ENCODE peak calls at places on chromosomes 2 and 18, in four cellular contexts. N is heart right ventricle, G is right cardiac atrium, V is thoracic aorta. X is an unnamed sample.

GRCh38 chr2:47040662-47041061 is 114.4 kb downstream of the STPG4 start:
- DNase-seq in N (no peak), G (no peak), V (no peak), X (no peak)

GRCh38 chr2:190978389-190979053 is 35.5 kb downstream of the STAT1 start:
- DNase-seq in N (no peak), G (no peak), V (no peak), X (no peak)

GRCh38 chr18:1227025-1227424 is 322.4 kb downstream of the ADCYAP1 start:
- DNase-seq in N (no peak), G (no peak), V (no peak), X (no peak)

GRCh38 chr2:56130463-56131070 is 53.2 kb upstream of the CCDC85A start:
- DNase-seq in N (no peak), G (no peak), V (no peak), X (no peak)

GRCh38 chr2:83081835-83082522 is 1377.1 kb downstream of the SUCLG1 start:
- DNase-seq in N (no peak), G (no peak), V (no peak), X (no peak)

GRCh38 chr2:67840460-67841068 is 222.2 kb downstream of the C1D start:
- DNase-seq in N (peak; percentile 66), G (peak; percentile 61), V (no peak), X (no peak)

GRCh38 chr2:36403675-36404230 is 48.2 kb downstream of the CRIM1 start:
- DNase-seq in N (no peak), G (no peak), V (no peak), X (no peak)

GRCh38 chr2:120210234-120210781 is 12.9 kb downstream of the TMEM185B start:
- DNase-seq in N (no peak), G (no peak), V (no peak), X (peak; percentile 46)

GRCh38 chr18:30860741-30861140 is 181.8 kb downstream of the DSC3 start:
- DNase-seq in N (no peak), G (no peak), V (no peak), X (no peak)

GRCh38 chr2:216918088-216918680 is 58.3 kb upstream of the TNP1 start:
- DNase-seq in N (no peak), G (peak; percentile 27), V (no peak), X (no peak)

GRCh38 chr18:58208207-58208944 is 164.3 kb downstream of the NEDD4L start:
- DNase-seq in N (no peak), G (no peak), V (no peak), X (no peak)

GRCh38 chr18:61782545-61782944 is 110.3 kb downstream of the RNF152 start:
- DNase-seq in N (no peak), G (no peak), V (no peak), X (no peak)
- H3K27ac ChIP-seq in N (no peak overlapping the region), G (no peak overlapping the region), V (no peak overlapping the region), X (no peak overlapping the region)

GRCh38 chr2:209805351-209805750 is 33.7 kb downstream of the UNC80 start:
- DNase-seq in N (no peak), G (no peak), V (no peak), X (no peak)
- H3K27ac ChIP-seq in N (no peak overlapping the region), G (no peak overlapping the region), V (no peak overlapping the region), X (no peak overlapping the region)

GRCh38 chr2:45643543-45644542 is 7.6 kb upstream of the PRKCE start:
- DNase-seq in N (peak; percentile 79), G (peak; percentile 69), V (no peak), X (peak; percentile 57)
- H3K27ac ChIP-seq in N (no peak overlapping the region), G (no peak overlapping the region), V (no peak overlapping the region), X (no peak overlapping the region)

DNA sequence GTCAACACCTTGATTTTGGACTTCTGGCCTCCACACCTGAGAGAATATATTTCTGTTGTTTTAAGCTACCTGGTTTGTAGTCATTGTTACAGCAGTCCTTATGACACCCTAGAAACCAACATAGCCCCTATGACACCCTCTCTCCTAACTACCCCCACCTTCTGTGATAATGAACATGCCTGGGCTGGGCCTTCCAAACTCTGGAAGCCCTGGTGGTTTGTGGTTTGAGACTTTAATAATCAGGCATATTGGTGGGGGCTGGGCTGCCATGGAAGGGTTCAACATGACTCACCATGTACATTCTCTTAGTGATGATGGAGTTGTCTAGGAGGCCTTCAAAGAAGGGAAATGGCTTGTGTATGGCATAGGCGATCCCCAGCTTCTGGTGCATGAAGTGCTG is 3.3 kb downstream of the SP110 start:
- DNase-seq in N (no peak), G (no peak), V (no peak), X (no peak)
- H3K27ac ChIP-seq in N (no peak overlapping the region), G (no peak overlapping the region), V (no peak overlapping the region), X (no peak overlapping the region)

GRCh38 chr18:44733754-44734465 is 53.2 kb downstream of the SETBP1 start:
- DNase-seq in N (no peak), G (no peak), V (no peak), X (no peak)
- H3K27ac ChIP-seq in N (no peak overlapping the region), G (no peak overlapping the region), V (no peak overlapping the region), X (no peak overlapping the region)

GRCh38 chr2:79085382-79085781 is 2.4 kb downstream of the REG1B start:
- DNase-seq in N (no peak), G (no peak), V (no peak), X (no peak)

GRCh38 chr2:79087785-79088364 is at the start of gene REG1B:
- DNase-seq in N (no peak), G (no peak), V (no peak), X (no peak)

GRCh38 chr2:79084495-79085135 is 3.2 kb downstream of the REG1B start:
- DNase-seq in N (no peak), G (no peak), V (no peak), X (no peak)

GRCh38 chr2:79083846-79084376 is 3.9 kb downstream of the REG1B start:
- DNase-seq in N (no peak), G (no peak), V (no peak), X (no peak)

DNA sequence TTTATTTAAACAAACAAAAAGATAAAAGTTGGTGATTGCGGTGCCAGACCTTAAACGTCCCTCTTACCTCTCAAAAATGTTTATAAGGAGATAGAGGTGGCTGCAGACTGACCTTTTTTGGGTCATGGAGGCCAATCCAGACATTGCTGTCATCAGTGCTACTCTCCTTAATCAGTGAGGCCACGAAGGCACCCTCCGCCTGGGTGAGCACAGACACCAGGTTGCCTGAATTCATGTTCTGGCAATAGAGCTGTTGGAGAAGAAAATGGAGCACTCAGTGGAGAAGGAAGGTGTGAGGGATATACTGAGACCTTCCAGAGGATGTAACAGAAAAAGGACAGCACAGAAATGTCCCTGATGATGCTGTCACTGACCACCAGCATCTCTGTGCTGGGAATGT is 1.5 kb downstream of the REG1B start:
- DNase-seq in N (no peak), G (no peak), V (no peak), X (no peak)
- H3K27ac ChIP-seq in N (no peak overlapping the region), G (no peak overlapping the region), V (no peak overlapping the region), X (no peak overlapping the region)

DNA sequence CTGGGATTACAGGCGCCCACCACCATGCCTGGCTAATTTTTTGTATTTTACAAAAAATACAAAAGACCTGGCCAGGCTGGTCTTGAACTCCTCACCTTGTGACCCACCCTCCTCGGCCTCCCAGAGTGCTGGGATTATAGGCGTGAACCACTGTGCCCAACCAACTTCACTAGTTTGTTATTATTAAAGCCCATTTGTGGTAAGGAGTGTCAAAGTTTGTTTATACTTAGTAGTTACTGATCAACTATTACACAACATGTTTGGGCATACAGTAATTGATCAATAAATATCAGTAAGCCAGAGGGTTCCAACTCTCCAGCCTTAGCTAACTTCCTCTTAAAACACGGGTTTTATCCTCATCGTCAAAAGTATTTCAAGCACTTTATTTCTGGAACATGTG is 67.5 kb upstream of the ZNG1B start:
- DNase-seq in N (no peak), G (no peak), V (no peak), X (no peak)
- H3K27ac ChIP-seq in N (no peak overlapping the region), G (no peak overlapping the region), V (no peak overlapping the region), X (no peak overlapping the region)

GRCh38 chr2:74884118-74884517 is 50.2 kb downstream of the HK2 start:
- DNase-seq in N (no peak), G (no peak), V (no peak), X (no peak)
- H3K27ac ChIP-seq in N (no peak overlapping the region), G (no peak overlapping the region), V (no peak overlapping the region), X (no peak overlapping the region)

DNA sequence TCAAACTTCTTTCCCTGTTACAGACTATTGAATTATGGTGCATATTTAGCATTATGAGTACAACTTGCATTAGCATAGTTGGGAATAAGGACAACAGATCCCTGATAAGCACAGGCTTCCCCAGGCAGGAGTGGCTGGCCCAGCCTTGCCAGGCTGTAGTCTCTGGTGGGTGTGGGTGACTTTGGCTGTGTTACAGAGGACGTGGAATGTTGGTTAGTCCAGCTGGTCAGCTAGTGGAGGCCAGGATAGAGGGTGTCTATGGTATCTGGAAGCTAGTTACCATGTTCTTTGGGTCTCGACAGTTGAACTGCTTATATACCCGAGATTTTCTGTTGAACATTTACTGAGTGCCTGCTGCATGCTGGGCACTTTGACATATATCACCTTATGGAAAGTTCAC is 4.7 kb downstream of the SH3RF3 start:
- DNase-seq in N (no peak), G (no peak), V (no peak), X (no peak)
- H3K27ac ChIP-seq in N (no peak overlapping the region), G (no peak overlapping the region), V (no peak overlapping the region), X (no peak overlapping the region)

GRCh38 chr2:20236496-20236895 is 11.6 kb upstream of the SDC1 start:
- DNase-seq in N (no peak), G (no peak), V (no peak), X (no peak)

GRCh38 chr2:20232837-20233207 is 7.9 kb upstream of the SDC1 start:
- DNase-seq in N (no peak), G (no peak), V (no peak), X (no peak)

GRCh38 chr2:20231632-20232031 is 6.7 kb upstream of the SDC1 start:
- DNase-seq in N (no peak), G (no peak), V (no peak), X (no peak)

GRCh38 chr2:20231159-20231558 is 6.2 kb upstream of the SDC1 start:
- DNase-seq in N (no peak), G (no peak), V (no peak), X (no peak)

GRCh38 chr2:20235655-20236302 is 10.8 kb upstream of the SDC1 start:
- DNase-seq in N (no peak), G (no peak), V (no peak), X (no peak)
- H3K27ac ChIP-seq in N (no peak overlapping the region), G (no peak overlapping the region), V (no peak overlapping the region), X (no peak overlapping the region)

X was measured in CD4-positive, CD25-positive, alpha-beta regulatory T cell.